ENCODE peak calls at places on chromosomes 6 and 20, in five cellular contexts. One of them, this sample, is unnamed.

GRCh38 chr6:149696904-149697303 is 21.0 kb downstream of the LATS1 start:
- DNase-seq in lower leg skin: no peak
- DNase-seq in uterus: no peak
- DNase-seq in GM12892: no peak
- DNase-seq in A549: no peak
- DNase-seq in this sample: no peak

GRCh38 chr6:15410126-15410391 is 164.2 kb downstream of the JARID2 start:
- DNase-seq in lower leg skin: no peak
- DNase-seq in uterus: no peak
- DNase-seq in GM12892: no peak
- DNase-seq in A549: no peak
- DNase-seq in this sample: no peak

GRCh38 chr20:51749674-51750036 is 18.5 kb downstream of the ATP9A start:
- DNase-seq in lower leg skin: no peak
- DNase-seq in uterus: no peak
- DNase-seq in GM12892: no peak
- DNase-seq in A549: peak
- DNase-seq in this sample: no peak

GRCh38 chr6:111845441-111845871 is 27.8 kb downstream of the FYN start:
- DNase-seq in lower leg skin: no peak
- DNase-seq in uterus: no peak
- DNase-seq in GM12892: peak
- DNase-seq in A549: no peak
- DNase-seq in this sample: no peak

GRCh38 chr6:82567621-82568020 is 204.0 kb downstream of the TPBG start:
- DNase-seq in lower leg skin: no peak
- DNase-seq in uterus: no peak
- DNase-seq in GM12892: no peak
- DNase-seq in A549: no peak
- DNase-seq in this sample: no peak

GRCh38 chr6:136635615-136636014 is 85.4 kb upstream of the MAP7 start:
- DNase-seq in lower leg skin: no peak
- DNase-seq in uterus: no peak
- DNase-seq in GM12892: no peak
- DNase-seq in A549: no peak
- DNase-seq in this sample: no peak

GRCh38 chr20:17059465-17059864 is 167.4 kb upstream of the PCSK2 start:
- DNase-seq in lower leg skin: no peak
- DNase-seq in uterus: no peak
- DNase-seq in GM12892: no peak
- DNase-seq in A549: peak
- DNase-seq in this sample: peak

GRCh38 chr6:168333039-168333438 is 13.5 kb upstream of the DACT2 start:
- DNase-seq in lower leg skin: no peak
- DNase-seq in uterus: no peak
- DNase-seq in GM12892: no peak
- DNase-seq in A549: peak
- DNase-seq in this sample: peak

GRCh38 chr20:16011519-16011918 is 561.7 kb downstream of the KIF16B start:
- DNase-seq in lower leg skin: no peak
- DNase-seq in uterus: no peak
- DNase-seq in GM12892: no peak
- DNase-seq in A549: no peak
- DNase-seq in this sample: no peak

GRCh38 chr6:50380409-50381105 is 330.8 kb upstream of the DEFB112 start:
- DNase-seq in lower leg skin: no peak
- DNase-seq in uterus: no peak
- DNase-seq in GM12892: no peak
- DNase-seq in A549: no peak
- DNase-seq in this sample: no peak

GRCh38 chr20:22385602-22386299 is 198.6 kb downstream of the FOXA2 start:
- DNase-seq in lower leg skin: no peak
- DNase-seq in uterus: no peak
- DNase-seq in GM12892: no peak
- DNase-seq in A549: peak
- DNase-seq in this sample: no peak

GRCh38 chr20:9409981-9410380 is 104.4 kb upstream of the LAMP5 start:
- DNase-seq in lower leg skin: no peak
- DNase-seq in uterus: no peak
- DNase-seq in GM12892: no peak
- DNase-seq in A549: no peak
- DNase-seq in this sample: peak

GRCh38 chr20:33826270-33826897 is 15.2 kb downstream of the CHMP4B start:
- DNase-seq in lower leg skin: no peak
- DNase-seq in uterus: no peak
- DNase-seq in GM12892: no peak
- DNase-seq in A549: peak
- DNase-seq in this sample: no peak

GRCh38 chr6:124722479-124722878 is 239.8 kb upstream of the RNF217 start:
- DNase-seq in lower leg skin: no peak
- DNase-seq in uterus: no peak
- DNase-seq in GM12892: no peak
- DNase-seq in A549: no peak
- DNase-seq in this sample: no peak

GRCh38 chr6:119346450-119346849 is 3.1 kb downstream of the MAN1A1 start:
- DNase-seq in lower leg skin: no peak
- DNase-seq in uterus: no peak
- DNase-seq in GM12892: no peak
- DNase-seq in A549: no peak
- DNase-seq in this sample: no peak

GRCh38 chr6:26022166-26022510 is 59.5 kb downstream of the TRIM38 start:
- DNase-seq in lower leg skin: peak
- DNase-seq in uterus: peak
- DNase-seq in GM12892: no peak
- DNase-seq in A549: peak
- DNase-seq in this sample: no peak

GRCh38 chr20:51457281-51457932 is 85.1 kb downstream of the NFATC2 start:
- DNase-seq in lower leg skin: peak
- DNase-seq in uterus: peak
- DNase-seq in GM12892: no peak
- DNase-seq in A549: peak
- DNase-seq in this sample: peak

GRCh38 chr6:140228491-140228890 is 854.0 kb upstream of the CITED2 start:
- DNase-seq in lower leg skin: no peak
- DNase-seq in uterus: no peak
- DNase-seq in GM12892: no peak
- DNase-seq in A549: no peak
- DNase-seq in this sample: no peak

GRCh38 chr6:52725530-52726192 is 37.6 kb downstream of the GSTA2 start:
- DNase-seq in lower leg skin: no peak
- DNase-seq in uterus: no peak
- DNase-seq in GM12892: no peak
- DNase-seq in A549: peak
- DNase-seq in this sample: no peak

GRCh38 chr6:82494367-82494766 is 130.8 kb downstream of the TPBG start:
- DNase-seq in lower leg skin: no peak
- DNase-seq in uterus: no peak
- DNase-seq in GM12892: no peak
- DNase-seq in A549: no peak
- DNase-seq in this sample: no peak

GRCh38 chr6:44105146-44105545 is 22.1 kb downstream of the MRPL14 start:
- DNase-seq in lower leg skin: no peak
- DNase-seq in uterus: peak
- DNase-seq in GM12892: no peak
- DNase-seq in A549: no peak
- DNase-seq in this sample: no peak

GRCh38 chr6:3764516-3765333 is 13.2 kb upstream of the PXDC1 start:
- DNase-seq in lower leg skin: no peak
- DNase-seq in uterus: no peak
- DNase-seq in GM12892: no peak
- DNase-seq in A549: no peak
- DNase-seq in this sample: no peak

GRCh38 chr6:3762852-3763251 is 11.3 kb upstream of the PXDC1 start:
- DNase-seq in lower leg skin: no peak
- DNase-seq in uterus: no peak
- DNase-seq in GM12892: no peak
- DNase-seq in A549: no peak
- DNase-seq in this sample: no peak

GRCh38 chr6:3761989-3762270 is 10.4 kb upstream of the PXDC1 start:
- DNase-seq in lower leg skin: no peak
- DNase-seq in uterus: no peak
- DNase-seq in GM12892: no peak
- DNase-seq in A549: no peak
- DNase-seq in this sample: no peak

GRCh38 chr6:3759656-3760245 is 8.2 kb upstream of the PXDC1 start:
- DNase-seq in lower leg skin: no peak
- DNase-seq in uterus: no peak
- DNase-seq in GM12892: no peak
- DNase-seq in A549: peak
- DNase-seq in this sample: no peak

GRCh38 chr6:3762359-3762758 is 10.8 kb upstream of the PXDC1 start:
- DNase-seq in lower leg skin: no peak
- DNase-seq in uterus: no peak
- DNase-seq in GM12892: no peak
- DNase-seq in A549: no peak
- DNase-seq in this sample: no peak
- TF ChIP-seq POLR2A in lower leg skin: no peak
- TF ChIP-seq POLR2A in uterus: no peak
- TF ChIP-seq POLR2A in GM12892: no peak
- TF ChIP-seq POLR2A in A549: no peak
- TF ChIP-seq POLR2A in this sample: no peak

GRCh38 chr20:47258745-47259695 is 97.5 kb downstream of the ZMYND8 start:
- DNase-seq in lower leg skin: no peak
- DNase-seq in uterus: no peak
- DNase-seq in GM12892: peak
- DNase-seq in A549: peak
- DNase-seq in this sample: no peak
- TF ChIP-seq POLR2A in lower leg skin: no peak
- TF ChIP-seq POLR2A in uterus: no peak
- TF ChIP-seq POLR2A in GM12892: peak
- TF ChIP-seq POLR2A in A549: no peak
- TF ChIP-seq POLR2A in this sample: no peak

GRCh38 chr20:35741892-35742740 is at the start of gene RBM39:
- DNase-seq in lower leg skin: peak
- DNase-seq in uterus: peak
- DNase-seq in GM12892: peak
- DNase-seq in A549: peak
- DNase-seq in this sample: peak
- TF ChIP-seq POLR2A in lower leg skin: peak
- TF ChIP-seq POLR2A in uterus: peak
- TF ChIP-seq POLR2A in GM12892: peak
- TF ChIP-seq POLR2A in A549: peak
- TF ChIP-seq POLR2A in this sample: peak

DNA sequence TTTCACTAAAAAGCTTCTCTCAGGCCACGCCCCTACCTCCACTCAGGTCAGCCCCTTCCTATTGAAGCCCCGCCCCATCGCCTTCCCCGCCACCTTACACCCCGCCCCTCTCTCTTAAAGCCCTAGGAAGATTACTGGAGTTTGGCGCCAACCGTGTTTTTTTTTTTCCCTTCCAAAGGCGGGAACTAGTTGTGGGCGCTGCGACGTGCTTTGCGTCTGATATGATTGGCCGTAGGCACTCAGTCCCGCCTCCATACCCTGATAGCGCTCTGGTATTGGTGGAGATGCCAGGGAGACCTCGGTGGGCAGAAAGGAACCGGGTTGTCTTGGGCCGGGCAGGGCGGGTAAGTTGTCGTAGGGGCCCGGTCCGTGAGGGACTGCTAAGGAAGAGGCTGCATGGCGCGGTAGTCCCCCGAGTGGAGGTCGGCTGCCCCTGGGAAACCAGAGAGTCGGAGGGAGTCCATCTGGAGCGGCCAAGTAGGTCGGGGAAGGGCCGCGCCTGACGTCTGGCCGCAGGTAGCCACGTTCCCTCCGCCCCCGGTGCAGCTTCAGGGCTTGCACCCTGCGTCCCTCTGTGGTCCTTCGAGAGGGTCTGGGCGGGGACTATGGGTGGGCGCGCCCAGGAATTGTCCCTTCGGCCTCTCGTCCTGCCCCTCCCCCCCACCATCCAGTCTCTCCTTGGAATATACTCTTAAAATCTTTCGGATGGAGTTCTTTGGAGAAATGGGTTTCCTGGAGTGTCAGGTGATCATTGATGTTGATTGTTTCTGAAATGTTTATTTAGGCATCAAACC is at the start of gene CASP8AP2:
- DNase-seq in lower leg skin: peak
- DNase-seq in uterus: peak
- DNase-seq in GM12892: peak
- DNase-seq in A549: peak
- DNase-seq in this sample: peak
- TF ChIP-seq POLR2A in lower leg skin: no peak
- TF ChIP-seq POLR2A in uterus: peak
- TF ChIP-seq POLR2A in GM12892: peak
- TF ChIP-seq POLR2A in A549: peak
- TF ChIP-seq POLR2A in this sample: peak

GRCh38 chr20:382291-383115 is 1.9 kb downstream of the TRIB3 start:
- DNase-seq in lower leg skin: no peak
- DNase-seq in uterus: no peak
- DNase-seq in GM12892: no peak
- DNase-seq in A549: no peak
- DNase-seq in this sample: no peak

GRCh38 chr20:383889-384288 is 3.3 kb downstream of the TRIB3 start:
- DNase-seq in lower leg skin: no peak
- DNase-seq in uterus: no peak
- DNase-seq in GM12892: no peak
- DNase-seq in A549: no peak
- DNase-seq in this sample: no peak

GRCh38 chr20:381581-382290 is 1.2 kb downstream of the TRIB3 start:
- DNase-seq in lower leg skin: peak
- DNase-seq in uterus: peak
- DNase-seq in GM12892: peak
- DNase-seq in A549: peak
- DNase-seq in this sample: no peak

GRCh38 chr20:378961-379336 is 1.6 kb upstream of the TRIB3 start:
- DNase-seq in lower leg skin: no peak
- DNase-seq in uterus: no peak
- DNase-seq in GM12892: no peak
- DNase-seq in A549: no peak
- DNase-seq in this sample: no peak

GRCh38 chr20:380763-381580 is 412 bp downstream of the TRIB3 start:
- DNase-seq in lower leg skin: no peak
- DNase-seq in uterus: peak
- DNase-seq in GM12892: peak
- DNase-seq in A549: peak
- DNase-seq in this sample: peak
- TF ChIP-seq POLR2A in lower leg skin: no peak
- TF ChIP-seq POLR2A in uterus: no peak
- TF ChIP-seq POLR2A in GM12892: no peak
- TF ChIP-seq POLR2A in A549: peak
- TF ChIP-seq POLR2A in this sample: no peak

GRCh38 chr6:117484052-117484646 is 1.7 kb downstream of the DCBLD1 start:
- DNase-seq in lower leg skin: no peak
- DNase-seq in uterus: no peak
- DNase-seq in GM12892: no peak
- DNase-seq in A549: no peak
- DNase-seq in this sample: no peak

GRCh38 chr6:117483645-117484016 is 1.2 kb downstream of the DCBLD1 start:
- DNase-seq in lower leg skin: no peak
- DNase-seq in uterus: no peak
- DNase-seq in GM12892: no peak
- DNase-seq in A549: no peak
- DNase-seq in this sample: peak

GRCh38 chr6:117482240-117483003 is at the start of gene DCBLD1:
- DNase-seq in lower leg skin: peak
- DNase-seq in uterus: peak
- DNase-seq in GM12892: peak
- DNase-seq in A549: peak
- DNase-seq in this sample: peak

GRCh38 chr6:117481926-117482239 is 591 bp upstream of the DCBLD1 start:
- DNase-seq in lower leg skin: no peak
- DNase-seq in uterus: no peak
- DNase-seq in GM12892: no peak
- DNase-seq in A549: no peak
- DNase-seq in this sample: no peak

GRCh38 chr6:117483004-117483644 is 650 bp downstream of the DCBLD1 start:
- DNase-seq in lower leg skin: peak
- DNase-seq in uterus: peak
- DNase-seq in GM12892: no peak
- DNase-seq in A549: peak
- DNase-seq in this sample: peak
- TF ChIP-seq POLR2A in lower leg skin: no peak
- TF ChIP-seq POLR2A in uterus: no peak
- TF ChIP-seq POLR2A in GM12892: no peak
- TF ChIP-seq POLR2A in A549: no peak
- TF ChIP-seq POLR2A in this sample: peak